ENCODE peak calls at places on chromosomes 6 and 20, in four cellular contexts. C is K562, W is GM12878, V is HEK293T. G is an unnamed sample.

GRCh38 chr6:122652431-122652830 is 42.2 kb downstream of the PKIB start:
- DNase-seq in V (no peak), C (no peak), W (no peak), G (peak)

GRCh38 chr6:26383624-26384417 is 913 bp downstream of the BTN2A2 start:
- DNase-seq in C (peak), V (no peak), W (no peak), G (no peak)

GRCh38 chr6:7042654-7043545 is 64.9 kb upstream of the RREB1 start:
- DNase-seq in C (no peak), W (no peak), V (no peak), G (peak)

GRCh38 chr6:165659945-165660862 is 2.8 kb downstream of the PDE10A start:
- DNase-seq in W (no peak), C (no peak), V (no peak), G (no peak)

GRCh38 chr6:166382933-166383816 is at the start of gene MPC1:
- DNase-seq in V (peak), C (peak), W (peak), G (peak)

GRCh38 chr6:124964764-124965105 is 2.5 kb downstream of the RNF217 start:
- DNase-seq in C (no peak), W (no peak), V (no peak), G (no peak)

GRCh38 chr6:109321752-109322151 is 60.5 kb downstream of the CD164 start:
- DNase-seq in V (no peak), C (no peak), W (no peak), G (no peak)

GRCh38 chr20:29297411-29298270 is 1959.8 kb upstream of the DEFB115 start:
- DNase-seq in V (no peak), W (no peak), C (no peak), G (no peak)

GRCh38 chr6:113433506-113433991 is 423.6 kb upstream of the MARCKS start:
- DNase-seq in V (no peak), W (no peak), C (no peak), G (peak)

GRCh38 chr6:32845381-32845884 is 1.6 kb upstream of the PSMB8 start:
- DNase-seq in W (no peak), V (no peak), C (no peak), G (no peak)

GRCh38 chr6:155078331-155078745 is 83.2 kb downstream of the TIAM2 start:
- DNase-seq in C (no peak), V (no peak), W (no peak), G (no peak)

GRCh38 chr20:42530855-42531674 is 658.6 kb downstream of the PTPRT start:
- DNase-seq in V (peak), W (no peak), C (peak), G (peak)

GRCh38 chr6:122153530-122153929 is 245.9 kb upstream of the HSF2 start:
- DNase-seq in W (no peak), V (no peak), C (no peak), G (no peak)

GRCh38 chr20:9220874-9221547 is 152.1 kb downstream of the PLCB4 start:
- DNase-seq in W (no peak), V (no peak), C (no peak), G (no peak)

GRCh38 chr6:31308050-31308844 is 36.4 kb upstream of the HLA-C start:
- DNase-seq in W (no peak), C (peak), V (no peak), G (no peak)

GRCh38 chr6:13281630-13282156 is 46.6 kb downstream of the TBC1D7 start:
- DNase-seq in W (no peak), C (no peak), V (no peak), G (no peak)

GRCh38 chr6:31287621-31288020 is 15.7 kb upstream of the HLA-C start:
- DNase-seq in W (no peak), C (no peak), V (no peak), G (no peak)

GRCh38 chr6:138520463-138520862 is 21.2 kb upstream of the NHSL1 start:
- DNase-seq in V (no peak), C (no peak), W (no peak), G (no peak)

GRCh38 chr20:35200255-35200654 is 26.2 kb upstream of the MMP24 start:
- DNase-seq in C (no peak), W (no peak), V (no peak), G (no peak)

GRCh38 chr6:27755768-27756167 is 156.4 kb downstream of the OR2B2 start:
- DNase-seq in V (no peak), C (no peak), W (no peak), G (no peak)

GRCh38 chr20:49985617-49986016 is 2.8 kb downstream of the SNAI1 start:
- DNase-seq in C (no peak), V (no peak), W (no peak), G (no peak)

GRCh38 chr20:58883243-58883691 is 30.8 kb downstream of the GNAS start:
- DNase-seq in V (no peak), C (no peak), W (no peak), G (no peak)

GRCh38 chr6:17585766-17586502 is 14.2 kb upstream of the FAM8A1 start:
- DNase-seq in W (no peak), V (peak), C (peak), G (peak)

GRCh38 chr20:14561733-14562132 is 224.3 kb upstream of the FLRT3 start:
- DNase-seq in W (no peak), C (no peak), V (no peak), G (no peak)
- TF ChIP-seq FOXK2 in W (no peak), C (no peak), V (no peak), G (no peak)

GRCh38 chr6:1589208-1589607 is 20.5 kb upstream of the FOXC1 start:
- DNase-seq in C (no peak), W (no peak), V (no peak), G (peak)
- TF ChIP-seq FOXK2 in C (no peak), W (no peak), V (no peak), G (no peak)

GRCh38 chr6:52551483-52552277 is 25.2 kb downstream of the TRAM2 start:
- DNase-seq in C (no peak), V (no peak), W (no peak), G (peak)
- TF ChIP-seq FOXK2 in C (no peak), V (no peak), W (no peak), G (no peak)

DNA sequence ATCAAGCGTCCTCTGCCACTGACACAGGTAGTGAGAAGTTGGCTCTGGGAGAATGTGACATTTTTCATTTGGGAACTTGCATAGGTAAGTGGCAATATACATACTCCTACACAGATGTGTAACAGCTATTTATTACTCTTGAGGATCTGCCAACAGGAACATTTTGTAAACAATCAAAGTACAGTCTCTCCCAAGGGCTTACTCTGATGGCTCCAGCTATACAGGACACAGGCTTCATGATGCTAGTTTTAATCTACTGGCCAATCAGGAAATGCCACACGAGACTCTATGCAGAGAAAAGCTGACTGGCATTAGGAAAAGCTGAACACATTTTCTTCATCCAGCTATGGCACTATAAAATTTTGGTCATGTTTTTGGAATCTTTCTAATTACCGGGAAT is 57.8 kb downstream of the POPDC3 start:
- DNase-seq in W (no peak), V (no peak), C (no peak), G (no peak)
- TF ChIP-seq FOXK2 in W (no peak), V (no peak), C (no peak), G (no peak)

GRCh38 chr6:115971785-115972184 is 88.9 kb downstream of the FRK start:
- DNase-seq in W (no peak), C (no peak), V (no peak), G (no peak)
- TF ChIP-seq FOXK2 in W (no peak), C (no peak), V (no peak), G (no peak)

GRCh38 chr20:62734336-62734735 is 25.7 kb downstream of the NTSR1 start:
- DNase-seq in C (no peak), W (no peak), V (no peak), G (no peak)
- TF ChIP-seq FOXK2 in C (no peak), W (no peak), V (no peak), G (no peak)

G was measured in HepG2.